ENCODE peak calls at places on chromosomes 13 and 19, in eight cellular contexts. T is colonic mucosa, I is fibroblast of mammary gland, N is keratinocyte, X is fibroblast of lung, B is astrocyte, L is cardiac muscle cell, Y is transverse colon. Z is an unnamed sample.

GRCh38 chr19:10353793-10354391 is 14.5 kb upstream of the ICAM3 start:
- DNase-seq in Y (peak; percentile 14), L (peak; percentile 99), B (no peak), T (no peak), X (peak; percentile 26), N (no peak), I (peak; percentile 41), Z (no peak)

GRCh38 chr13:40329682-40330485 is 336.6 kb downstream of the FOXO1 start:
- DNase-seq in T (no peak), B (peak; percentile 58), Y (no peak), X (peak; percentile 83), I (peak; percentile 51), L (no peak), N (no peak), Z (no peak)

GRCh38 chr13:97491452-97491851 is 57.5 kb downstream of the RAP2A start:
- DNase-seq in I (no peak), Y (no peak), X (no peak), T (no peak), B (no peak), N (no peak), L (no peak), Z (no peak)

GRCh38 chr19:38956264-38956663 is 19.3 kb downstream of the FBXO17 start:
- DNase-seq in B (no peak), T (no peak), I (no peak), Y (no peak), N (no peak), X (no peak), L (no peak), Z (no peak)

GRCh38 chr19:33627962-33628839 is 6.4 kb downstream of the CHST8 start:
- DNase-seq in Y (no peak), B (no peak), X (no peak), T (no peak), L (no peak), I (no peak), N (no peak), Z (no peak)

GRCh38 chr13:111912991-111913781 is 153.8 kb upstream of the SOX1 start:
- DNase-seq in I (no peak), N (no peak), X (no peak), Y (no peak), T (peak; percentile 4), B (no peak), L (peak; percentile 13), Z (no peak)

GRCh38 chr19:3335431-3336350 is 30.7 kb upstream of the NFIC start:
- DNase-seq in L (no peak), Y (peak; percentile 74), T (peak; percentile 63), I (peak; percentile 86), B (no peak), X (peak; percentile 87), N (no peak), Z (no peak)

GRCh38 chr13:53783466-53783865 is 754.9 kb downstream of the OLFM4 start:
- DNase-seq in I (no peak), T (no peak), N (no peak), X (no peak), B (no peak), L (no peak), Y (no peak), Z (no peak)

GRCh38 chr19:14167594-14168138 is 31.3 kb upstream of the ASF1B start:
- DNase-seq in N (no peak), X (no peak), B (no peak), Y (no peak), I (no peak), L (no peak), T (no peak), Z (no peak)

GRCh38 chr19:55099557-55100506 is 17.6 kb downstream of the PPP1R12C start:
- DNase-seq in I (no peak), L (peak; percentile 58), Y (no peak), B (no peak), X (no peak), N (no peak), T (no peak), Z (no peak)

GRCh38 chr13:44148159-44148929 is 225.3 kb upstream of the SERP2 start:
- DNase-seq in N (no peak), I (peak; percentile 40), L (no peak), T (no peak), B (no peak), Y (no peak), X (no peak), Z (no peak)

GRCh38 chr13:32881074-32881791 is 135.0 kb upstream of the KL start:
- DNase-seq in Y (no peak), T (no peak), X (peak; percentile 77), B (peak; percentile 98), L (no peak), N (no peak), I (peak; percentile 88), Z (no peak)

GRCh38 chr13:114027046-114027760 is 53.3 kb upstream of the C13orf46 start:
- DNase-seq in T (no peak), I (no peak), L (no peak), X (peak; percentile 62), N (no peak), Y (no peak), B (peak; percentile 44), Z (no peak)

GRCh38 chr19:16370671-16371391 is 46.2 kb downstream of the KLF2 start:
- DNase-seq in Y (no peak), L (no peak), X (no peak), N (no peak), T (no peak), B (no peak), I (no peak), Z (no peak)

GRCh38 chr19:4284176-4284958 is 5.3 kb downstream of the SHD start:
- DNase-seq in B (no peak), X (no peak), I (no peak), N (no peak), L (peak; percentile 69), Y (peak; percentile 90), T (peak; percentile 92), Z (no peak)

GRCh38 chr19:44892932-44893331 is 1.9 kb downstream of the TOMM40 start:
- DNase-seq in N (no peak), I (no peak), X (no peak), T (no peak), Y (no peak), L (no peak), B (no peak), Z (no peak)
- H3K4me3 ChIP-seq in N (no peak overlapping the region), I (no peak overlapping the region), X (no peak overlapping the region), T (no peak overlapping the region), Y (no peak overlapping the region), L (no peak overlapping the region), B (no peak overlapping the region), Z (no peak overlapping the region)

GRCh38 chr19:2274937-2275535 is 6.9 kb downstream of the PEAK3 start:
- DNase-seq in N (no peak), L (peak; percentile 77), Y (peak; percentile 80), T (peak; percentile 85), I (peak; percentile 76), X (peak; percentile 59), B (peak; percentile 37), Z (no peak)
- TF ChIP-seq CTCF in N (peak; percentile 78), L (peak; percentile 60), Y (peak; percentile 64), T (peak; percentile 35), I (peak; percentile 76), X (peak; percentile 48), B (peak; percentile 52), Z (peak; percentile 60)

DNA sequence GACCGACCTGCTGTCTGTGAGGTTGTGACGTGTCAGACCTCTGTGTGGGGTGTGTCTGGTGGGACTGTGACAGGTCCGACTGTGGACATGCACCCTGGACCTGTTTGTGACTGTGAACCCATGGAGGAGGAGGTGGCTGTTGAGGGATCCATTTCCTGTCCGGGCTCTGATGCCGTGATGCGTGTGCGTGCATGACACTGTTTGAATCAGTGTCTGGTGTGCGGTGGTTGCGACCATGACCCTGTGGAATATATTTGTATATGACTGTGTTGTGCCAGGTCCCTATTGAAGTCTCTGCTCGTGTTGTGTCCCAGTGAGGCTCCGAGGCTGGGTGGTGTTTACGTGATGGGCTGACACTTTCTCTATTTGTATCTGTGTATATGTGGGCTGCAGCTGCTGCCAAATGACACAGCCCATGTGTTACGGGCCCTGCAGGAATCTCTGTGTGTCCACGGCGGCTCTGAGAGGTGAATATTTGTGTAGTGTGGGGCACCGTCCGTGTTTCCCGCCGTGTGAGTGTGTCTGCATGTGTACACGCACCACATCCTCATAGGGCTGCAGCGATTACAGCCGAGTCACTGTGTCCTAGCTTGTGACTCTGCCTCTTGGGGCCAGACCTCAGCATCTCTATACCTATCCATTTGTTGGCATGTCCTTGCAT is 18.3 kb downstream of the CCDC97 start:
- DNase-seq in N (no peak), T (no peak), I (no peak), Y (no peak), X (peak; percentile 34), B (no peak), L (no peak), Z (no peak)
- H3K4me3 ChIP-seq in N (no peak overlapping the region), T (peak overlapping the region; percentile 30), I (no peak overlapping the region), Y (no peak overlapping the region), X (no peak overlapping the region), B (no peak overlapping the region), L (no peak overlapping the region), Z (peak overlapping the region; percentile 50)

GRCh38 chr13:59459972-59460371 is 703.8 kb downstream of the DIAPH3 start:
- DNase-seq in L (no peak), I (peak; percentile 16), B (peak; percentile 57), N (no peak), X (peak; percentile 44), Y (no peak), T (no peak), Z (no peak)
- TF ChIP-seq CTCF in L (no peak), I (no peak), B (no peak), N (no peak), X (no peak), Y (no peak), T (no peak), Z (no peak)

GRCh38 chr13:41549491-41549890 is 92.1 kb downstream of the RGCC start:
- DNase-seq in Y (no peak), L (no peak), B (no peak), N (no peak), X (no peak), T (peak; percentile 6), I (no peak), Z (no peak)
- H3K4me3 ChIP-seq in Y (no peak overlapping the region), L (no peak overlapping the region), B (no peak overlapping the region), N (no peak overlapping the region), X (no peak overlapping the region), T (no peak overlapping the region), I (no peak overlapping the region), Z (no peak overlapping the region)